ENCODE peak calls at places on chromosomes 3 and 15, in four cellular contexts. L, S, V and B are unnamed samples.

GRCh38 chr3:194328080-194328571 is 23.0 kb downstream of the CPN2 start:
- DNase-seq in L (peak), S (peak), V (peak), B (peak)

GRCh38 chr3:123834631-123835030 is 49.5 kb downstream of the MYLK start:
- DNase-seq in L (peak), S (no peak), V (no peak), B (no peak)

GRCh38 chr3:35739181-35739809 is 100.0 kb downstream of the ARPP21 start:
- DNase-seq in L (no peak), S (peak), V (no peak), B (no peak)

GRCh38 chr3:64109438-64109837 is 86.1 kb upstream of the PSMD6 start:
- DNase-seq in L (no peak), S (peak), V (no peak), B (no peak)

GRCh38 chr3:105938101-105938500 is 69.3 kb upstream of the CBLB start:
- DNase-seq in L (peak), S (no peak), V (no peak), B (no peak)

GRCh38 chr15:31263751-31264533 is 62.7 kb upstream of the KLF13 start:
- DNase-seq in L (no peak), S (peak), V (no peak), B (peak)

GRCh38 chr3:65166531-65166930 is 478.7 kb upstream of the ADAMTS9 start:
- DNase-seq in L (no peak), S (no peak), V (no peak), B (no peak)

GRCh38 chr15:96322401-96323249 is 7.9 kb upstream of the NR2F2 start:
- DNase-seq in L (peak), S (peak), V (peak), B (no peak)

GRCh38 chr3:37520802-37521350 is 340.8 kb upstream of the CTDSPL start:
- DNase-seq in L (peak), S (no peak), V (no peak), B (no peak)

GRCh38 chr3:126103121-126104027 is 19.4 kb upstream of the SLC41A3 start:
- DNase-seq in L (no peak), S (peak), V (no peak), B (peak)

GRCh38 chr3:126945171-126945721 is 37.7 kb upstream of the PLXNA1 start:
- DNase-seq in L (no peak), S (peak), V (no peak), B (no peak)

GRCh38 chr15:76904461-76905012 is 603 bp downstream of the SCAPER start:
- DNase-seq in L (peak), S (peak), V (peak), B (peak)

GRCh38 chr3:115071611-115072010 is 75.5 kb downstream of the ZBTB20 start:
- DNase-seq in L (peak), S (no peak), V (no peak), B (no peak)

GRCh38 chr3:175150812-175151411 is 291.8 kb downstream of the NAALADL2 start:
- DNase-seq in L (peak), S (no peak), V (no peak), B (no peak)

GRCh38 chr15:96047255-96047931 is 283.1 kb upstream of the NR2F2 start:
- DNase-seq in L (peak), S (no peak), V (no peak), B (no peak)

GRCh38 chr15:85047271-85047948 is 65.8 kb downstream of the PDE8A start:
- DNase-seq in L (peak), S (no peak), V (peak), B (no peak)

GRCh38 chr15:51320843-51321242 is 17.6 kb downstream of the CYP19A1 start:
- DNase-seq in L (no peak), S (no peak), V (no peak), B (no peak)

GRCh38 chr3:16309558-16309957 is 44.5 kb downstream of the OXNAD1 start:
- DNase-seq in L (peak), S (no peak), V (peak), B (no peak)

GRCh38 chr3:80682235-80682634 is 914.4 kb upstream of the ROBO1 start:
- DNase-seq in L (no peak), S (no peak), V (no peak), B (no peak)

GRCh38 chr3:15512173-15512572 is 9.3 kb downstream of the COLQ start:
- DNase-seq in L (peak), S (no peak), V (no peak), B (no peak)

GRCh38 chr15:49758456-49758855 is 137.6 kb downstream of the DTWD1 start:
- DNase-seq in L (no peak), S (no peak), V (no peak), B (no peak)

GRCh38 chr3:136567599-136568188 is 184.5 kb downstream of the STAG1 start:
- DNase-seq in L (no peak), S (no peak), V (no peak), B (no peak)

GRCh38 chr3:191409791-191410359 is 51.1 kb upstream of the PYDC2 start:
- DNase-seq in L (no peak), S (no peak), V (no peak), B (no peak)

GRCh38 chr3:147915057-147915456 is 505.9 kb downstream of the ZIC1 start:
- DNase-seq in L (peak), S (no peak), V (no peak), B (no peak)

GRCh38 chr3:100893590-100893989 is 99.6 kb downstream of the ABI3BP start:
- DNase-seq in L (peak), S (peak), V (no peak), B (no peak)

GRCh38 chr3:126488205-126488604 is 12.5 kb upstream of the ZXDC start:
- DNase-seq in L (no peak), S (no peak), V (no peak), B (no peak)

GRCh38 chr3:98657429-98657828 is 64.0 kb upstream of the CPOX start:
- DNase-seq in L (no peak), S (peak), V (peak), B (no peak)

GRCh38 chr3:119557874-119558264 is 1.5 kb downstream of the CD80 start:
- DNase-seq in L (no peak), S (no peak), V (no peak), B (no peak)

GRCh38 chr15:78881681-78882080 is 9.0 kb downstream of the MORF4L1 start:
- DNase-seq in L (no peak), S (no peak), V (no peak), B (no peak)

GRCh38 chr3:122392868-122393844 is 9.2 kb downstream of the FAM162A start:
- DNase-seq in L (peak), S (no peak), V (peak), B (no peak)

GRCh38 chr3:33063651-33064051 is 33.3 kb downstream of the GLB1 start:
- DNase-seq in L (no peak), S (no peak), V (no peak), B (no peak)

GRCh38 chr3:171880471-171880870 is 37.3 kb downstream of the TMEM212 start:
- DNase-seq in L (no peak), S (no peak), V (no peak), B (no peak)

GRCh38 chr15:97504031-97504430 is 456.5 kb upstream of the ARRDC4 start:
- DNase-seq in L (peak), S (no peak), V (no peak), B (no peak)

GRCh38 chr15:41842229-41842628 is 3.6 kb downstream of the PLA2G4B start:
- DNase-seq in L (no peak), S (no peak), V (no peak), B (no peak)

GRCh38 chr3:131432441-131432840 is 50.9 kb downstream of the NUDT16 start:
- DNase-seq in L (no peak), S (no peak), V (no peak), B (no peak)

GRCh38 chr3:15292765-15293522 is 39.4 kb downstream of the SH3BP5 start:
- DNase-seq in L (peak), S (no peak), V (no peak), B (no peak)

GRCh38 chr3:175003590-175003989 is 144.5 kb downstream of the NAALADL2 start:
- DNase-seq in L (no peak), S (no peak), V (no peak), B (no peak)

GRCh38 chr3:39707314-39707909 is 102.0 kb upstream of the MYRIP start:
- DNase-seq in L (peak), S (no peak), V (peak), B (no peak)

DNA sequence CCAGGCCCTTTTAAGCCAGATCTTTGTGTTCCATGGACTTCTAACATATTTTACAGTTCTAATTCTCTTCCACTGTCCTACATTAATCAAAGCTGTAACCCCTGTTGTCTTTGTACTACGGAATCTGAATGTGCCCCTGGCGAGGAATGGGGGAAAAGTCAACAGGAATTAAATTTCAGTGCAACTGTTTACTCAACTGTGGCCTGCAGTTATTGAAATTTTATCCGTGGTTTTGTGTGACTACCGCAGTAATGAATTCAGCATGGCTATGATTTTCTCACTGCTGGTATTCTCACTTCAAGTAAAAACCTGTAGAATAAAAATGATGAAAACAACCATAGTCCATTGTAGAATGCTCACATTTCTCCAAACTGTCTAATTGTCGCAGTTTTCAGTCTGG is 388.0 kb downstream of the FOXP1 start:
- DNase-seq in L (peak), S (no peak), V (no peak), B (no peak)
- TF ChIP-seq CTCF in L (no peak), S (no peak), V (no peak), B (no peak)

GRCh38 chr3:84960581-84960980 is 1.8 kb downstream of the CADM2 start:
- DNase-seq in L (no peak), S (no peak), V (no peak), B (no peak)

GRCh38 chr3:84959470-84960380 is 936 bp downstream of the CADM2 start:
- DNase-seq in L (no peak), S (peak), V (no peak), B (no peak)

GRCh38 chr3:84961492-84962255 is 2.9 kb downstream of the CADM2 start:
- DNase-seq in L (no peak), S (no peak), V (no peak), B (no peak)

GRCh38 chr3:84960994-84961393 is 2.2 kb downstream of the CADM2 start:
- DNase-seq in L (no peak), S (no peak), V (no peak), B (no peak)

GRCh38 chr3:84958495-84959469 is at the start of gene CADM2:
- DNase-seq in L (peak), S (peak), V (peak), B (no peak)
- TF ChIP-seq CTCF in L (peak), S (peak), V (no peak), B (no peak)

GRCh38 chr15:59647085-59647484 is 10.2 kb downstream of the GTF2A2 start:
- DNase-seq in L (no peak), S (no peak), V (no peak), B (no peak)

GRCh38 chr15:59646271-59646670 is 11.0 kb downstream of the GTF2A2 start:
- DNase-seq in L (no peak), S (no peak), V (no peak), B (no peak)

GRCh38 chr15:59644757-59645156 is 12.6 kb downstream of the GTF2A2 start:
- DNase-seq in L (no peak), S (no peak), V (no peak), B (no peak)

GRCh38 chr15:59642351-59642750 is 15.0 kb downstream of the GTF2A2 start:
- DNase-seq in L (no peak), S (no peak), V (no peak), B (no peak)
- TF ChIP-seq CTCF in L (peak), S (no peak), V (no peak), B (no peak)

DNA sequence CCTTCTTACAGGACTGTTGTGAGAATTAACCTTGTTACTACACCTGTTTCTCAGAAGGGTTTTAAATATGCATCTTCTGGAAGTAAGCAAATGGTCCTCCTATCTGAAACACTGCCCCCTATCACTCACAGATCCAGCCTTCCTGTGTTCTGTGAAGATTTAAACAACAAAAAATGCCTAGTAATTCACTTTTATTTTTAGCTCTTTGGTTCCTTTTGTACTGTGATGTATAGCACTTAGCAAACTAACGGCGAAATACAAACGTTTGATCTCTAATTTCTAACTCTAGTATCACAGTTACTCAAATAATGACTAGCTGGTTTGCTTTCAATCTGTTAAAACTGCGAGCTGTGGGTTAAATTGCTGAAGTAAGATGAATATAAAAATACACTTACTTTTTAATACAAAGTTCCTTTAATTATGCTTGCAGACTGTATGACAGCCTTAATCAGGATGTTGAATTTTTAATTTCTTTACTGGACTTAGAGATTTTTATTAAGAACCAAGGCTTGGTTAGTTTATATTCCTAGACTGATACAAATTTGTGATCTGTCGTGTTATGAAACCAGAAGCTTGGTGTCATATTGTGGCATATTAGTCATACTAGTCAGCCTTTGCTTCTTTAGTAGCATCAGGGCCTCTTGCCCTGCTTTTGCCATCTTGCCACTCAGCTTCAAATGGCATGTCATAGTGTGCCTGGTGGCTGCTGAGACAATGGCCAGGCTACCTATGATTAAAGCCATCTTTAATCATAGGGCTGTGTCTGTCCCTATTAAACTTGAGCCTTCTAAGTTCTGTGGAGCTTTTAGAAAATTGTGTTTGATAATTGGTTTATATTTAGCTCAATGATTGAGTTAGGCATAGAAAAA is 9.2 kb downstream of the EIF3J start:
- DNase-seq in L (peak), S (no peak), V (peak), B (no peak)
- TF ChIP-seq CTCF in L (peak), S (peak), V (no peak), B (peak)